ENCODE peak calls at places on chromosome 21, in seven cellular contexts. One of them, this sample, is unnamed.

GRCh38 chr21:26769613-26770188 is 75.5 kb downstream of the ADAMTS1 start:
- DNase-seq in Peyer's patch: no peak
- DNase-seq in IMR-90: peak
- DNase-seq in upper lobe of left lung: no peak
- DNase-seq in vagina: no peak
- DNase-seq in heart left ventricle: no peak
- DNase-seq in breast epithelium: no peak
- DNase-seq in this sample: no peak

GRCh38 chr21:15064576-15065380 is at the start of gene NRIP1:
- DNase-seq in breast epithelium: peak
- DNase-seq in Peyer's patch: peak
- DNase-seq in heart left ventricle: peak
- DNase-seq in vagina: no peak
- DNase-seq in upper lobe of left lung: peak
- DNase-seq in IMR-90: peak
- DNase-seq in this sample: peak

GRCh38 chr21:26587621-26588260 is 14.7 kb upstream of the CYYR1 start:
- DNase-seq in vagina: no peak
- DNase-seq in breast epithelium: no peak
- DNase-seq in IMR-90: peak
- DNase-seq in Peyer's patch: no peak
- DNase-seq in upper lobe of left lung: no peak
- DNase-seq in heart left ventricle: no peak
- DNase-seq in this sample: no peak

GRCh38 chr21:14273736-14274538 is 58.0 kb downstream of the RBM11 start:
- DNase-seq in IMR-90: no peak
- DNase-seq in vagina: no peak
- DNase-seq in upper lobe of left lung: peak
- DNase-seq in Peyer's patch: peak
- DNase-seq in heart left ventricle: peak
- DNase-seq in breast epithelium: peak
- DNase-seq in this sample: peak

GRCh38 chr21:43306911-43307676 is 119.8 kb downstream of the SIK1 start:
- DNase-seq in heart left ventricle: peak
- DNase-seq in breast epithelium: no peak
- DNase-seq in Peyer's patch: no peak
- DNase-seq in vagina: no peak
- DNase-seq in IMR-90: peak
- DNase-seq in upper lobe of left lung: peak
- DNase-seq in this sample: no peak

GRCh38 chr21:18545908-18546307 is 142.3 kb upstream of the TMPRSS15 start:
- DNase-seq in breast epithelium: no peak
- DNase-seq in Peyer's patch: no peak
- DNase-seq in IMR-90: no peak
- DNase-seq in heart left ventricle: no peak
- DNase-seq in upper lobe of left lung: no peak
- DNase-seq in vagina: no peak
- DNase-seq in this sample: no peak

GRCh38 chr21:35396655-35397054 is 347.6 kb upstream of the RUNX1 start:
- DNase-seq in vagina: no peak
- DNase-seq in Peyer's patch: no peak
- DNase-seq in IMR-90: no peak
- DNase-seq in breast epithelium: no peak
- DNase-seq in heart left ventricle: no peak
- DNase-seq in upper lobe of left lung: no peak
- DNase-seq in this sample: no peak

GRCh38 chr21:35646606-35647005 is 413.7 kb downstream of the SETD4 start:
- DNase-seq in breast epithelium: no peak
- DNase-seq in upper lobe of left lung: no peak
- DNase-seq in heart left ventricle: no peak
- DNase-seq in vagina: no peak
- DNase-seq in IMR-90: peak
- DNase-seq in Peyer's patch: no peak
- DNase-seq in this sample: no peak

GRCh38 chr21:39134288-39134810 is 48.9 kb downstream of the PSMG1 start:
- DNase-seq in heart left ventricle: no peak
- DNase-seq in breast epithelium: no peak
- DNase-seq in IMR-90: no peak
- DNase-seq in upper lobe of left lung: no peak
- DNase-seq in vagina: no peak
- DNase-seq in Peyer's patch: no peak
- DNase-seq in this sample: no peak

GRCh38 chr21:39136711-39137110 is 46.5 kb downstream of the PSMG1 start:
- DNase-seq in Peyer's patch: no peak
- DNase-seq in IMR-90: peak
- DNase-seq in upper lobe of left lung: no peak
- DNase-seq in heart left ventricle: no peak
- DNase-seq in vagina: no peak
- DNase-seq in breast epithelium: no peak
- DNase-seq in this sample: no peak

GRCh38 chr21:39132248-39132647 is 51.0 kb downstream of the PSMG1 start:
- DNase-seq in breast epithelium: no peak
- DNase-seq in upper lobe of left lung: no peak
- DNase-seq in vagina: no peak
- DNase-seq in Peyer's patch: no peak
- DNase-seq in IMR-90: peak
- DNase-seq in heart left ventricle: no peak
- DNase-seq in this sample: no peak

GRCh38 chr21:39141502-39141901 is 41.7 kb downstream of the PSMG1 start:
- DNase-seq in IMR-90: peak
- DNase-seq in heart left ventricle: no peak
- DNase-seq in breast epithelium: no peak
- DNase-seq in Peyer's patch: no peak
- DNase-seq in upper lobe of left lung: no peak
- DNase-seq in vagina: no peak
- DNase-seq in this sample: no peak

DNA sequence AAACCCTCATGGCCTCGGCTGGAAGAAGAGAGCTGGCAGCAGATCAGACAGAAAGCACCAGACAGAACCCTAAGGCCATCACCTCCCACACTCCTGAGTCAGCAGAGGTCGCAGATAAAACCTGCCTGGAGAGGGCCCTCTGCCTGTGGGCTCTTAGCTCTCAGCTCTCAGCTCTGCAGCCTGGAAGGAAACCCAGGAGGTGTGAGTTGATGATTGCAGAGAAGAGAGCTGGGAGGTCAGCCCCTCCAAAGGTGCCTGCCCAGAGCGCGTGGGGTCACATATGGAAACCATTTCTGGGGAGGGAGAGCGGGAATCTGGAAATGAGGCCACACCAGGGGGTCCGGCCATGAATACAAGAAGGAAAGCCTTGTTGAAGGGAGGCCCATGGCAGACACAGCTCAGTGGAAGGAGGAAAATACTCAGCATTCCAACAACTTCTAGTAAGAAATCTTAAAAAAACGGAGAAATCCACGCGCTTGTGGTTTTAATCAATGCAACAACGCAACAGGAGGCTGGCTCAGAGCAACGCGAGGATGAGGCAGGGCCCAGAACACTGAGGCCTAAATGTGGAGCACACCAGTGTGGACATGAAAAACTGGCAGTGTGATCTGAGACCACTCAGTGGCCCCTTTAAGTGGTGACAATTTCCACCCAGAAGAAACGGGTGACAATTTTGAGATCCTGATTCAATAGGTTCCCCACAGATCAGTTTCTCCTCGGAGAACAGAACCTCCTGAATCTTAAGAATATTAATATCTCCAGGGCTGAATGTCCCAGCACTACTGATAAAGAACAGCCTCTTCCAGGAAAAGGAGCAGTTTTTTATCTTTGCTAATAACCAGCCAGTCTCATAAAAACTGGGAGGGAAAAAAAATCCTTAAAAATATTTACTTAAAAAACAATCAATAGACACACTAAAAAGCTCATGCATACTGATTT is 45.7 kb downstream of the PSMG1 start:
- DNase-seq in vagina: no peak
- DNase-seq in Peyer's patch: no peak
- DNase-seq in heart left ventricle: no peak
- DNase-seq in upper lobe of left lung: no peak
- DNase-seq in IMR-90: peak
- DNase-seq in breast epithelium: no peak
- DNase-seq in this sample: peak
- TF ChIP-seq CTCF in vagina: no peak
- TF ChIP-seq CTCF in Peyer's patch: no peak
- TF ChIP-seq CTCF in heart left ventricle: no peak
- TF ChIP-seq CTCF in upper lobe of left lung: no peak
- TF ChIP-seq CTCF in IMR-90: peak
- TF ChIP-seq CTCF in breast epithelium: no peak
- TF ChIP-seq CTCF in this sample: no peak

GRCh38 chr21:45150630-45151265 is 76.4 kb downstream of the ADARB1 start:
- DNase-seq in IMR-90: no peak
- DNase-seq in heart left ventricle: peak
- DNase-seq in vagina: peak
- DNase-seq in breast epithelium: no peak
- DNase-seq in Peyer's patch: no peak
- DNase-seq in upper lobe of left lung: no peak
- DNase-seq in this sample: no peak
- TF ChIP-seq POLR2A in IMR-90: no peak
- TF ChIP-seq POLR2A in heart left ventricle: no peak
- TF ChIP-seq POLR2A in vagina: no peak
- TF ChIP-seq POLR2A in breast epithelium: no peak
- TF ChIP-seq POLR2A in Peyer's patch: no peak
- TF ChIP-seq POLR2A in upper lobe of left lung: no peak
- TF ChIP-seq POLR2A in this sample: no peak

DNA sequence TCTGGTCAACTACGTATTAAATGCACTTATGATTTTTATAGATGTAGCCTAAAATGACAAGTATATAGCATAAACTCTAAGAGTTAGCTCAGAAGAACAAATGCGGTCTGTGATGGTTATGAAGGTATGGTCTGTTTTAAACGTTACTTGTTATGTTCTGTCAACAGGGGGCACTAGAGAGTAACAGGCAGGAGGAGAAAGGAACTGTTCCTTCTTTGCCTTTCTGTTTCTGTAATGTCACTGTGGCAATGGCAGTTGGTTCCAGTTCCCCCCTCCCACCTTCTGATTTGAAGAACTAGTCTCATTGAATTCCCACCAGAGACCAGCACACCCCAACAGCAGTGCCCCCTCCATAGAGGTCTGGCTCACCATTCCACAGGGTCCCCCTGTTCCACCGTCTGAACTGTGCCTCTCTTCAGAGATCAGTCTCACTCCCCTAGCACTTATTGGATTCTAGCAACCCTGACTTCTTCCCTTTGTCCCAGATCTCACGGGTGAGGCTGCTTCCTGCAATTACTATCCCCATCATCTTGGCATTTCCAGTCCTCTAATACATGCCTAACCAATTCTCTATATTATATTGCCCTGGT is 14.0 kb downstream of the KRTAP24-1 start:
- DNase-seq in vagina: no peak
- DNase-seq in IMR-90: no peak
- DNase-seq in breast epithelium: no peak
- DNase-seq in heart left ventricle: no peak
- DNase-seq in Peyer's patch: no peak
- DNase-seq in upper lobe of left lung: no peak
- DNase-seq in this sample: no peak
- TF ChIP-seq CTCF in vagina: no peak
- TF ChIP-seq CTCF in IMR-90: no peak
- TF ChIP-seq CTCF in breast epithelium: no peak
- TF ChIP-seq CTCF in heart left ventricle: no peak
- TF ChIP-seq CTCF in Peyer's patch: peak
- TF ChIP-seq CTCF in upper lobe of left lung: no peak
- TF ChIP-seq CTCF in this sample: no peak

GRCh38 chr21:41951876-41952567 is 1.8 kb downstream of the C2CD2 start:
- DNase-seq in IMR-90: no peak
- DNase-seq in vagina: no peak
- DNase-seq in heart left ventricle: no peak
- DNase-seq in Peyer's patch: no peak
- DNase-seq in breast epithelium: no peak
- DNase-seq in upper lobe of left lung: no peak
- DNase-seq in this sample: no peak

GRCh38 chr21:41954654-41955499 is 1.1 kb upstream of the C2CD2 start:
- DNase-seq in upper lobe of left lung: no peak
- DNase-seq in Peyer's patch: peak
- DNase-seq in breast epithelium: no peak
- DNase-seq in heart left ventricle: no peak
- DNase-seq in IMR-90: no peak
- DNase-seq in vagina: no peak
- DNase-seq in this sample: no peak

GRCh38 chr21:41953831-41954653 is at the start of gene C2CD2:
- DNase-seq in upper lobe of left lung: peak
- DNase-seq in breast epithelium: no peak
- DNase-seq in heart left ventricle: peak
- DNase-seq in vagina: no peak
- DNase-seq in IMR-90: peak
- DNase-seq in Peyer's patch: peak
- DNase-seq in this sample: peak

GRCh38 chr21:41952568-41953248 is 1.1 kb downstream of the C2CD2 start:
- DNase-seq in heart left ventricle: no peak
- DNase-seq in upper lobe of left lung: no peak
- DNase-seq in breast epithelium: no peak
- DNase-seq in vagina: no peak
- DNase-seq in IMR-90: peak
- DNase-seq in Peyer's patch: no peak
- DNase-seq in this sample: no peak

DNA sequence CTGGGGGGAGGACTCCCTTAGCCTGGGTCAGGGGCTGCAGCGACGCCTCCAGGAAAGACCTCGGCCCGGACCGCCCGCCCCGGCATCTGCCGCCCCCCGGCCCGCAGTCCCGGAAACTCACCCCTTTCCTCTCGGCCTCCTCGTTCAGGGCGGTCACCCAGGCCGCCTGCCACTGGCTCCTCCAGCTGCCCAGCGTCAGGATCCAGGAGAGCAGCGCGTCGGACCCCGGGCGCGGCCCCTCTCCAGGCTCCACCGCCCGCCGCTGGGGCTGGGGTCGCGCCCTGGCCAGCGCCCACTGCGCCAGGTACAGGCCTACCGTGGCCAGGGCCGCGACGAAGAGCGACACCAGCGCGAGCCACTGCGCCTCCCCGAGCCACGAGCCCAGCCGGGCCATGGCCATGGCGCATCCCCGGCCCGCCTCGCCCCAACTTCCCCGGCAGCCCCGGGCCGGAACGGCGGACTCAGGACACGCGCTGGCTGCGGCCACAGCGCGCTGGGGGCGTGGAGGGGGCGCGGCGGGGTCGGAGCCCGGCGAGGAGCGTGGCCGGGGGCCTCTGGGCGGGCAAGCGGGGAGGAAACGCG is 478 bp downstream of the C2CD2 start:
- DNase-seq in Peyer's patch: peak
- DNase-seq in vagina: no peak
- DNase-seq in IMR-90: no peak
- DNase-seq in breast epithelium: no peak
- DNase-seq in upper lobe of left lung: peak
- DNase-seq in heart left ventricle: peak
- DNase-seq in this sample: no peak
- TF ChIP-seq POLR2A in Peyer's patch: no peak
- TF ChIP-seq POLR2A in vagina: no peak
- TF ChIP-seq POLR2A in IMR-90: no peak
- TF ChIP-seq POLR2A in breast epithelium: no peak
- TF ChIP-seq POLR2A in upper lobe of left lung: no peak
- TF ChIP-seq POLR2A in heart left ventricle: no peak
- TF ChIP-seq POLR2A in this sample: no peak

This sample was measured in right lobe of liver.